ENCODE peak calls at places on chromosomes 7 and 10, in six cellular contexts. X is WERI-Rb-1; L is tibial nerve; S is HCT116; A is CD4-positive, CD25-positive, alpha-beta regulatory T cell; E is lung. G is an unnamed sample.

GRCh38 chr10:98077223-98077622 is 46.8 kb upstream of the CRTAC1 start:
- DNase-seq in X (no peak), L (no peak), A (no peak), E (no peak), S (no peak), G (no peak)

GRCh38 chr7:101739757-101740398 is 77.5 kb upstream of the CUX1 start:
- DNase-seq in X (no peak), S (no peak), L (no peak), E (no peak), A (no peak), G (no peak)

GRCh38 chr10:60968504-60968903 is 24.5 kb upstream of the RHOBTB1 start:
- DNase-seq in A (no peak), L (no peak), X (no peak), E (no peak), S (no peak), G (no peak)

GRCh38 chr10:119378737-119379067 is 163.8 kb downstream of the RGS10 start:
- DNase-seq in A (no peak), E (no peak), X (no peak), S (no peak), L (no peak), G (no peak)

GRCh38 chr10:71433116-71433982 is 36.6 kb downstream of the CDH23 start:
- DNase-seq in L (no peak), A (no peak), X (no peak), E (no peak), S (no peak), G (no peak)

GRCh38 chr7:131104611-131105293 is 222.9 kb upstream of the MKLN1 start:
- DNase-seq in E (no peak), S (no peak), X (no peak), A (peak; percentile 27), L (no peak), G (no peak)

GRCh38 chr10:100882251-100882643 is 30.5 kb upstream of the SLF2 start:
- DNase-seq in X (no peak), S (no peak), E (no peak), A (no peak), L (no peak), G (no peak)

GRCh38 chr10:33216661-33217427 is 117.6 kb downstream of the NRP1 start:
- DNase-seq in X (no peak), L (no peak), A (no peak), S (no peak), E (no peak), G (no peak)

GRCh38 chr10:99551158-99551557 is 18.4 kb downstream of the NKX2-3 start:
- DNase-seq in S (no peak), X (peak; percentile 66), A (no peak), L (no peak), E (no peak), G (no peak)

GRCh38 chr7:142654398-142654797 is 94.9 kb upstream of the PRSS1 start:
- DNase-seq in A (no peak), S (no peak), X (no peak), E (no peak), L (no peak), G (no peak)

GRCh38 chr7:130845581-130846085 is 111.6 kb upstream of the KLF14 start:
- DNase-seq in S (peak; percentile 88), L (no peak), E (no peak), A (no peak), X (no peak), G (no peak)

GRCh38 chr7:132113536-132114409 is 462.5 kb downstream of the PLXNA4 start:
- DNase-seq in L (no peak), A (no peak), X (no peak), S (no peak), E (no peak), G (no peak)

GRCh38 chr7:132491546-132491945 is 84.7 kb downstream of the PLXNA4 start:
- DNase-seq in E (no peak), L (no peak), S (no peak), A (no peak), X (no peak), G (no peak)

GRCh38 chr7:123537026-123537642 is 2.7 kb upstream of the IQUB start:
- DNase-seq in S (no peak), L (no peak), E (no peak), X (no peak), A (peak; percentile 53), G (no peak)

GRCh38 chr10:121595806-121596667 is 2.2 kb downstream of the FGFR2 start:
- DNase-seq in L (no peak), E (no peak), X (peak; percentile 69), S (no peak), A (no peak), G (no peak)

GRCh38 chr7:6179620-6180343 is 92.6 kb downstream of the CYTH3 start:
- DNase-seq in L (no peak), E (no peak), A (no peak), X (no peak), S (no peak), G (no peak)

GRCh38 chr7:22563621-22564241 is 63.7 kb upstream of the STEAP1B start:
- DNase-seq in L (no peak), S (no peak), E (no peak), X (no peak), A (no peak), G (no peak)

GRCh38 chr7:23298885-23299769 is at the start of gene MALSU1:
- DNase-seq in L (peak; percentile 96), A (peak; percentile 94), S (peak; percentile 95), E (peak; percentile 97), X (peak; percentile 97), G (peak; percentile 96)

GRCh38 chr7:116988363-116988989 is 35.2 kb downstream of the ST7 start:
- DNase-seq in S (no peak), L (no peak), X (no peak), E (no peak), A (peak; percentile 29), G (no peak)

GRCh38 chr7:116249969-116250553 is 39.7 kb downstream of the TES start:
- DNase-seq in E (no peak), S (peak; percentile 52), A (no peak), L (no peak), X (peak; percentile 21), G (no peak)

GRCh38 chr7:80127412-80128150 is 7.0 kb upstream of the GNAI1 start:
- DNase-seq in A (no peak), L (no peak), S (no peak), E (no peak), X (no peak), G (no peak)

GRCh38 chr7:1364068-1364905 is 95.0 kb downstream of the MICALL2 start:
- DNase-seq in X (no peak), E (no peak), L (no peak), S (no peak), A (no peak), G (no peak)

GRCh38 chr10:116848032-116848911 is 1.0 kb upstream of the ENO4 start:
- DNase-seq in X (no peak), E (no peak), L (no peak), A (peak; percentile 26), S (no peak), G (no peak)

GRCh38 chr7:93218997-93219827 is 7.1 kb downstream of the HEPACAM2 start:
- DNase-seq in S (no peak), A (no peak), E (no peak), X (no peak), L (no peak), G (no peak)

GRCh38 chr10:69056129-69056528 is 31.8 kb upstream of the SRGN start:
- DNase-seq in E (no peak), X (no peak), L (no peak), A (no peak), S (no peak), G (no peak)

GRCh38 chr10:99784025-99784730 is 1.7 kb downstream of the ABCC2 start:
- DNase-seq in E (no peak), L (no peak), X (no peak), A (no peak), S (no peak), G (no peak)

GRCh38 chr7:7118822-7119221 is 63.5 kb upstream of the C1GALT1 start:
- DNase-seq in X (no peak), E (no peak), S (no peak), A (no peak), L (no peak), G (no peak)

GRCh38 chr10:3451516-3452185 is 279.1 kb upstream of the PITRM1 start:
- DNase-seq in X (no peak), S (no peak), A (no peak), E (no peak), L (no peak), G (no peak)

DNA sequence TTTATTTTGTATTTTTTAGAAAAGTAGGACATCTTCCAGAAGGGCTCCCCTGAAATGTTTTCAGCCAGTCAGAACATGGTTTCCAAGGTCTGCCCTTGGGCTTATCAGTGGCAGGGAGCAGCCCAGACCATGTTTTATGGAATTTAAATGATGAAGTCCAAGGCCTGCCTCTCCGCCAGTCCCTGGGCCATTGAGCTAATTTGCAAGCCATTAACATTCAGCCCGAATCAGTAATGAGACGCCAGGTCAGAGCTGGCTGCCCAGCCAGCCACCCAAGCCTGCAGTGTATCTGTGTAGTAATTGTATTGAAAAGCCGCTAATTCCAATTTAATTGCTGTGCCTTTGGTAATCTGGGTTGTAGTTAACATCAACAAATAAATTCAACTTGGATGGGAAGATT is 131.4 kb downstream of the PAXIP1 start:
- DNase-seq in E (no peak), A (no peak), X (no peak), L (no peak), S (no peak), G (no peak)
- H3K9me3 ChIP-seq in E (no peaks in the 10 kb centered on the region), A (no peaks in the 10 kb centered on the region), X (no peaks in the 10 kb centered on the region), L (no peaks in the 10 kb centered on the region), S (no peaks in the 10 kb centered on the region), G (no peaks in the 10 kb centered on the region)

GRCh38 chr7:158001621-158002320 is 585.9 kb downstream of the PTPRN2 start:
- DNase-seq in S (no peak), E (no peak), L (no peak), X (no peak), A (no peak), G (no peak)
- H3K9me3 ChIP-seq in S (no peaks in the 10 kb centered on the region), E (no peaks in the 10 kb centered on the region), L (no peaks in the 10 kb centered on the region), X (no peaks in the 10 kb centered on the region), A (no peaks in the 10 kb centered on the region), G (no peaks in the 10 kb centered on the region)

GRCh38 chr7:4178416-4178815 is 503.7 kb upstream of the FOXK1 start:
- DNase-seq in E (no peak), X (no peak), S (no peak), L (no peak), A (no peak), G (no peak)
- H3K9me3 ChIP-seq in E (peaks cover 2% of the 10 kb centered on the region), X (no peaks in the 10 kb centered on the region), S (no peaks in the 10 kb centered on the region), L (no peaks in the 10 kb centered on the region), A (no peaks in the 10 kb centered on the region), G (no peaks in the 10 kb centered on the region)

DNA sequence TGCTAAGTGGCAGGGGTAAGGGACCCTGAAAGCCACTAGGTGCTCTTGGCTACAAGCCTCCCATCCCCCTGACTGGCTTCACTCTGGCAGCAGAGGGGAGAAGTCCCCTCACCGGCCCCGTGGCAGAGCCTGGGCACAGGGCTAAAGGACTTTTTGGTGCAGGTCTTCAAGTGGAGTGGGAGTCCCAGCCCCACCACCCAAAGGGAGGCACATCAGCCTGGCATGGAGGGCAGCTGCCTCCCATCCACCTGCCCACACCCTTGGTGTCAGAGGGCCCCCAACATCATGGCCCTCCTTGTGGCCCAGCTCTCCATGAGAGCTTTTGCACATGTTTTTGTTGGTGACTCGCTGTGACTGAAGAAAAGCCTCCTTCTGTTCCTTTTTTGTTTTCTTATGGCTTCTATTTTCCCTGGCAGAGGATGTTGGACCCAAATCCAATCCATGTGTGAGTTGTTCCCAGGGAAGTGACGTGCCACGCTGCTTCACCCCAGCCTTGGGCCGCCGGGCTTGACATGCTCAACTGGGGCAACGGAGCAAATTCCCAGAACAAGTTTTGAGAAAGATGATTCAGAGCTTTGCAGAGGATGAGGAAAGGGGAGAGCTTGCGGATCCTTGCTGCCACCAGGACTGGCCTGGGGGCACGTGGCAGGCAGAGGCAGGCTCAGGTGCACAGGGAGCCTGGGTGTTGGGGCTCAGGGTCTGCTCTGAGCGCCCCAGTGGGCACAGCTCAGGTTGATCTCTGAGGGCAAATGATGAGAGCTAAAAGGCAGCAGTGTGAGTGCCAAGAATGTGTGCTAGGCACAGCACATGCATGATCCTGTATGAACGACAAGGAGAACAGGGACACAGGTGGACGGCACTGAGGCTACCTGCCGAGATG is 1.9 kb upstream of the AEBP1 start:
- DNase-seq in L (peak; percentile 59), X (no peak), E (no peak), A (no peak), S (no peak), G (no peak)
- H3K9me3 ChIP-seq in L (no peaks in the 10 kb centered on the region), X (no peaks in the 10 kb centered on the region), E (no peaks in the 10 kb centered on the region), A (no peaks in the 10 kb centered on the region), S (no peaks in the 10 kb centered on the region), G (no peaks in the 10 kb centered on the region)